ENCODE peak calls at places on chromosomes 1 and 21, in six cellular contexts. I is NCI-H1092; G is HS-5; E is amniotic stem cell; P is stimulated activated CD4-positive, alpha-beta T cell treated with anti-CD3 and anti-CD28 coated beads, Interleukin-1b, Interleukin-23, amount 100 ng/mL, for 48 hours; L is aorta. N is an unnamed sample.

GRCh38 chr1:197914510-197914909 is 2.7 kb upstream of the LHX9 start:
- DNase-seq in E (no peak), I (no peak), L (no peak), G (no peak), P (no peak), N (no peak)

GRCh38 chr1:174858301-174858700 is 141.4 kb upstream of the CACYBP start:
- DNase-seq in L (no peak), P (no peak), G (no peak), E (no peak), I (no peak), N (no peak)

GRCh38 chr1:87058343-87058649 is 143.9 kb downstream of the HS2ST1 start:
- DNase-seq in G (no peak), I (no peak), P (no peak), L (no peak), E (no peak), N (no peak)

GRCh38 chr21:44972821-44973220 is 33.0 kb downstream of the SLX9 start:
- DNase-seq in P (no peak), I (no peak), E (no peak), G (no peak), L (no peak), N (no peak)

GRCh38 chr1:82154231-82154630 is 353.5 kb downstream of the ADGRL2 start:
- DNase-seq in L (no peak), P (no peak), G (no peak), I (no peak), E (no peak), N (no peak)

GRCh38 chr1:119702384-119702783 is 9.3 kb upstream of the PHGDH start:
- DNase-seq in G (peak; percentile 77), P (no peak), I (no peak), E (no peak), L (no peak), N (no peak)

GRCh38 chr1:45972621-45973020 is 159.8 kb downstream of the PIK3R3 start:
- DNase-seq in E (no peak), L (no peak), I (no peak), G (no peak), P (no peak), N (no peak)

GRCh38 chr1:110559157-110559556 is 40.2 kb upstream of the KCNA10 start:
- DNase-seq in I (no peak), E (no peak), L (no peak), P (peak; percentile 12), G (no peak), N (no peak)

GRCh38 chr21:18369115-18369514 is 34.5 kb downstream of the TMPRSS15 start:
- DNase-seq in G (no peak), P (no peak), L (no peak), E (no peak), I (peak; percentile 44), N (no peak)

GRCh38 chr1:113975211-113975895 is 3.9 kb upstream of the OLFML3 start:
- DNase-seq in E (no peak), I (no peak), G (no peak), L (no peak), P (no peak), N (no peak)

GRCh38 chr1:107274227-107274626 is 133.4 kb downstream of the NTNG1 start:
- DNase-seq in G (no peak), L (no peak), I (no peak), P (no peak), E (no peak), N (no peak)

GRCh38 chr1:41698916-41699860 is 214.7 kb upstream of the EDN2 start:
- DNase-seq in G (no peak), I (no peak), P (no peak), E (no peak), L (no peak), N (no peak)

GRCh38 chr1:220669005-220669404 is 21.2 kb upstream of the C1orf115 start:
- DNase-seq in L (no peak), P (no peak), G (no peak), I (no peak), E (no peak), N (no peak)

GRCh38 chr1:204446413-204447111 is 34.9 kb upstream of the PPP1R15B start:
- DNase-seq in P (peak; percentile 76), E (peak; percentile 17), L (peak; percentile 82), G (no peak), I (peak; percentile 97), N (no peak)

GRCh38 chr1:2476066-2476999 is at the start of gene PLCH2:
- DNase-seq in G (no peak), P (no peak), E (no peak), I (no peak), L (no peak), N (no peak)

GRCh38 chr1:47618222-47618720 is 180.4 kb downstream of the FOXD2 start:
- DNase-seq in I (no peak), E (no peak), G (no peak), L (no peak), P (no peak), N (no peak)

GRCh38 chr1:30881266-30882181 is 27.0 kb downstream of the SDC3 start:
- DNase-seq in L (no peak), I (no peak), E (no peak), G (no peak), P (no peak), N (no peak)

GRCh38 chr1:35220976-35221375 is 28.0 kb upstream of the SFPQ start:
- DNase-seq in P (peak; percentile 3), G (no peak), E (no peak), L (no peak), I (no peak), N (no peak)

GRCh38 chr1:247471445-247472016 is 13.6 kb upstream of the OR2B11 start:
- DNase-seq in P (no peak), L (no peak), G (no peak), E (no peak), I (no peak), N (no peak)

GRCh38 chr1:56081151-56081550 is 498.2 kb downstream of the PLPP3 start:
- DNase-seq in E (peak; percentile 47), L (peak; percentile 48), I (no peak), P (no peak), G (no peak), N (peak; percentile 79)

GRCh38 chr1:234324668-234325225 is 48.5 kb upstream of the COA6 start:
- DNase-seq in E (no peak), L (no peak), I (peak; percentile 19), G (no peak), P (no peak), N (no peak)

GRCh38 chr1:116966791-116967190 is 34.8 kb upstream of the CD101 start:
- DNase-seq in E (no peak), P (no peak), G (no peak), I (no peak), L (no peak), N (no peak)

GRCh38 chr1:93490357-93490756 is 42.4 kb downstream of the FNBP1L start:
- DNase-seq in I (no peak), P (no peak), E (no peak), G (no peak), L (no peak), N (no peak)

GRCh38 chr1:110123224-110123623 is 11.0 kb downstream of the UBL4B start:
- DNase-seq in P (no peak), I (no peak), E (no peak), L (no peak), G (peak; percentile 6), N (no peak)

GRCh38 chr1:6093061-6093460 is 47.4 kb downstream of the KCNAB2 start:
- DNase-seq in E (no peak), P (no peak), I (no peak), L (no peak), G (no peak), N (no peak)

GRCh38 chr1:97433520-97434175 is 487.2 kb downstream of the DPYD start:
- DNase-seq in L (no peak), P (no peak), E (peak; percentile 42), G (peak; percentile 82), I (no peak), N (peak; percentile 66)

GRCh38 chr1:226973898-226974543 is 33.9 kb downstream of the COQ8A start:
- DNase-seq in G (no peak), P (no peak), L (peak; percentile 73), I (no peak), E (no peak), N (no peak)

GRCh38 chr21:21196087-21196486 is 197.9 kb downstream of the NCAM2 start:
- DNase-seq in E (no peak), I (no peak), G (no peak), P (no peak), L (no peak), N (no peak)

GRCh38 chr1:221517961-221518360 is 223.9 kb downstream of the DUSP10 start:
- DNase-seq in I (no peak), L (no peak), P (no peak), G (no peak), E (no peak), N (no peak)

GRCh38 chr21:45976666-45977335 is 4.8 kb upstream of the COL6A1 start:
- DNase-seq in E (no peak), L (no peak), I (no peak), P (no peak), G (no peak), N (no peak)

GRCh38 chr1:95927061-95927460 is 693.1 kb downstream of the RWDD3 start:
- DNase-seq in L (no peak), I (no peak), P (no peak), E (no peak), G (no peak), N (no peak)

GRCh38 chr1:208225954-208226937 is 17.9 kb downstream of the PLXNA2 start:
- DNase-seq in E (no peak), I (no peak), P (no peak), G (no peak), L (no peak), N (no peak)

GRCh38 chr1:112457965-112458364 is 50.8 kb upstream of the WNT2B start:
- DNase-seq in I (no peak), E (no peak), P (no peak), L (no peak), G (no peak), N (no peak)

GRCh38 chr1:26700711-26701110 is 4.9 kb downstream of the ARID1A start:
- DNase-seq in G (no peak), E (no peak), P (no peak), L (no peak), I (no peak), N (no peak)

GRCh38 chr1:193926956-193927355 is 740.5 kb upstream of the B3GALT2 start:
- DNase-seq in G (no peak), I (no peak), E (no peak), P (no peak), L (no peak), N (no peak)

GRCh38 chr1:56709269-56709880 is 64.3 kb downstream of the PRKAA2 start:
- DNase-seq in I (peak; percentile 10), E (no peak), G (no peak), P (no peak), L (no peak), N (peak; percentile 29)

GRCh38 chr1:76021816-76022215 is 52.7 kb upstream of the ST6GALNAC3 start:
- DNase-seq in G (no peak), I (no peak), P (no peak), L (no peak), E (no peak), N (no peak)

N was measured in AG04450.